ENCODE peak calls at places on chromosomes 11 and 22, in six cellular contexts. One of them, this sample, is unnamed.

GRCh38 chr11:66089067-66089466 is 19.0 kb downstream of the PACS1 start:
- DNase-seq in right atrium auricular region: no peak
- DNase-seq in left ventricle myocardium inferior: no peak
- DNase-seq in skeletal muscle cell: no peak
- DNase-seq in fibroblast of mammary gland: no peak
- DNase-seq in SK-N-SH: no peak
- DNase-seq in this sample: no peak

GRCh38 chr11:114202011-114202609 is 94.1 kb upstream of the NNMT start:
- DNase-seq in fibroblast of mammary gland: peak
- DNase-seq in right atrium auricular region: no peak
- DNase-seq in skeletal muscle cell: no peak
- DNase-seq in left ventricle myocardium inferior: no peak
- DNase-seq in SK-N-SH: no peak
- DNase-seq in this sample: no peak

GRCh38 chr11:131033151-131033651 is 116.9 kb upstream of the SNX19 start:
- DNase-seq in SK-N-SH: no peak
- DNase-seq in skeletal muscle cell: peak
- DNase-seq in right atrium auricular region: no peak
- DNase-seq in fibroblast of mammary gland: peak
- DNase-seq in left ventricle myocardium inferior: no peak
- DNase-seq in this sample: peak

GRCh38 chr22:44702479-44703219 is 645 bp downstream of the PRR5 start:
- DNase-seq in right atrium auricular region: no peak
- DNase-seq in skeletal muscle cell: no peak
- DNase-seq in fibroblast of mammary gland: no peak
- DNase-seq in left ventricle myocardium inferior: no peak
- DNase-seq in SK-N-SH: peak
- DNase-seq in this sample: peak

GRCh38 chr11:11265320-11265719 is 87.7 kb downstream of the CSNK2A3 start:
- DNase-seq in right atrium auricular region: no peak
- DNase-seq in fibroblast of mammary gland: no peak
- DNase-seq in SK-N-SH: no peak
- DNase-seq in skeletal muscle cell: no peak
- DNase-seq in left ventricle myocardium inferior: no peak
- DNase-seq in this sample: no peak

GRCh38 chr11:40030867-40031266 is 1428.6 kb downstream of the LRRC4C start:
- DNase-seq in skeletal muscle cell: no peak
- DNase-seq in SK-N-SH: no peak
- DNase-seq in fibroblast of mammary gland: no peak
- DNase-seq in right atrium auricular region: no peak
- DNase-seq in left ventricle myocardium inferior: no peak
- DNase-seq in this sample: no peak

GRCh38 chr11:82906236-82906635 is 4.7 kb downstream of the DDIAS start:
- DNase-seq in SK-N-SH: no peak
- DNase-seq in skeletal muscle cell: no peak
- DNase-seq in left ventricle myocardium inferior: no peak
- DNase-seq in fibroblast of mammary gland: peak
- DNase-seq in right atrium auricular region: no peak
- DNase-seq in this sample: no peak

GRCh38 chr22:46078241-46079092 is 71.9 kb upstream of the PPARA start:
- DNase-seq in left ventricle myocardium inferior: peak
- DNase-seq in right atrium auricular region: peak
- DNase-seq in fibroblast of mammary gland: peak
- DNase-seq in SK-N-SH: peak
- DNase-seq in skeletal muscle cell: no peak
- DNase-seq in this sample: no peak

GRCh38 chr11:36361901-36362391 is 65.9 kb downstream of the PRR5L start:
- DNase-seq in skeletal muscle cell: peak
- DNase-seq in SK-N-SH: no peak
- DNase-seq in left ventricle myocardium inferior: no peak
- DNase-seq in fibroblast of mammary gland: peak
- DNase-seq in right atrium auricular region: peak
- DNase-seq in this sample: peak

GRCh38 chr11:107898270-107898669 is 30.0 kb upstream of the RAB39A start:
- DNase-seq in fibroblast of mammary gland: peak
- DNase-seq in skeletal muscle cell: peak
- DNase-seq in left ventricle myocardium inferior: no peak
- DNase-seq in SK-N-SH: peak
- DNase-seq in right atrium auricular region: no peak
- DNase-seq in this sample: peak

GRCh38 chr22:40345801-40346177 is 511 bp upstream of the ADSL start:
- DNase-seq in fibroblast of mammary gland: peak
- DNase-seq in SK-N-SH: peak
- DNase-seq in right atrium auricular region: no peak
- DNase-seq in skeletal muscle cell: no peak
- DNase-seq in left ventricle myocardium inferior: no peak
- DNase-seq in this sample: no peak

GRCh38 chr11:47846998-47847397 is 1.2 kb downstream of the NUP160 start:
- DNase-seq in right atrium auricular region: no peak
- DNase-seq in skeletal muscle cell: no peak
- DNase-seq in SK-N-SH: no peak
- DNase-seq in fibroblast of mammary gland: no peak
- DNase-seq in left ventricle myocardium inferior: no peak
- DNase-seq in this sample: no peak

GRCh38 chr11:95282337-95282751 is 51.3 kb upstream of the SESN3 start:
- DNase-seq in right atrium auricular region: no peak
- DNase-seq in skeletal muscle cell: peak
- DNase-seq in fibroblast of mammary gland: peak
- DNase-seq in SK-N-SH: no peak
- DNase-seq in left ventricle myocardium inferior: no peak
- DNase-seq in this sample: no peak

GRCh38 chr11:131748146-131749050 is 378.0 kb downstream of the NTM start:
- DNase-seq in skeletal muscle cell: peak
- DNase-seq in left ventricle myocardium inferior: peak
- DNase-seq in right atrium auricular region: peak
- DNase-seq in SK-N-SH: peak
- DNase-seq in fibroblast of mammary gland: peak
- DNase-seq in this sample: peak

GRCh38 chr11:46860218-46860617 is 14.1 kb upstream of the CKAP5 start:
- DNase-seq in right atrium auricular region: no peak
- DNase-seq in skeletal muscle cell: no peak
- DNase-seq in SK-N-SH: no peak
- DNase-seq in fibroblast of mammary gland: no peak
- DNase-seq in left ventricle myocardium inferior: no peak
- DNase-seq in this sample: no peak

GRCh38 chr22:35422145-35422544 is 22.2 kb downstream of the MCM5 start:
- DNase-seq in right atrium auricular region: no peak
- DNase-seq in fibroblast of mammary gland: no peak
- DNase-seq in left ventricle myocardium inferior: no peak
- DNase-seq in skeletal muscle cell: no peak
- DNase-seq in SK-N-SH: no peak
- DNase-seq in this sample: no peak

GRCh38 chr11:30002157-30002556 is 14.7 kb downstream of the KCNA4 start:
- DNase-seq in right atrium auricular region: no peak
- DNase-seq in left ventricle myocardium inferior: no peak
- DNase-seq in SK-N-SH: no peak
- DNase-seq in fibroblast of mammary gland: no peak
- DNase-seq in skeletal muscle cell: no peak
- DNase-seq in this sample: no peak

GRCh38 chr11:61041755-61042518 is 60.4 kb upstream of the CD5 start:
- DNase-seq in left ventricle myocardium inferior: peak
- DNase-seq in SK-N-SH: no peak
- DNase-seq in right atrium auricular region: no peak
- DNase-seq in skeletal muscle cell: no peak
- DNase-seq in fibroblast of mammary gland: no peak
- DNase-seq in this sample: peak
- H3K4me3 ChIP-seq in left ventricle myocardium inferior: no peak
- H3K4me3 ChIP-seq in SK-N-SH: no peak
- H3K4me3 ChIP-seq in right atrium auricular region: no peak
- H3K4me3 ChIP-seq in skeletal muscle cell: no peak
- H3K4me3 ChIP-seq in fibroblast of mammary gland: no peak
- H3K4me3 ChIP-seq in this sample: no peak

GRCh38 chr11:89184021-89184420 is 6.3 kb downstream of the TYR start:
- DNase-seq in SK-N-SH: no peak
- DNase-seq in right atrium auricular region: no peak
- DNase-seq in skeletal muscle cell: no peak
- DNase-seq in left ventricle myocardium inferior: no peak
- DNase-seq in fibroblast of mammary gland: peak
- DNase-seq in this sample: no peak

GRCh38 chr11:89182773-89183172 is 5.1 kb downstream of the TYR start:
- DNase-seq in right atrium auricular region: no peak
- DNase-seq in left ventricle myocardium inferior: no peak
- DNase-seq in SK-N-SH: no peak
- DNase-seq in skeletal muscle cell: no peak
- DNase-seq in fibroblast of mammary gland: no peak
- DNase-seq in this sample: no peak

GRCh38 chr11:89176938-89177337 is 737 bp upstream of the TYR start:
- DNase-seq in left ventricle myocardium inferior: no peak
- DNase-seq in right atrium auricular region: no peak
- DNase-seq in fibroblast of mammary gland: no peak
- DNase-seq in SK-N-SH: no peak
- DNase-seq in skeletal muscle cell: no peak
- DNase-seq in this sample: no peak

GRCh38 chr11:89177691-89178231 is at the start of gene TYR:
- DNase-seq in skeletal muscle cell: no peak
- DNase-seq in fibroblast of mammary gland: no peak
- DNase-seq in SK-N-SH: no peak
- DNase-seq in right atrium auricular region: no peak
- DNase-seq in left ventricle myocardium inferior: no peak
- DNase-seq in this sample: no peak

DNA sequence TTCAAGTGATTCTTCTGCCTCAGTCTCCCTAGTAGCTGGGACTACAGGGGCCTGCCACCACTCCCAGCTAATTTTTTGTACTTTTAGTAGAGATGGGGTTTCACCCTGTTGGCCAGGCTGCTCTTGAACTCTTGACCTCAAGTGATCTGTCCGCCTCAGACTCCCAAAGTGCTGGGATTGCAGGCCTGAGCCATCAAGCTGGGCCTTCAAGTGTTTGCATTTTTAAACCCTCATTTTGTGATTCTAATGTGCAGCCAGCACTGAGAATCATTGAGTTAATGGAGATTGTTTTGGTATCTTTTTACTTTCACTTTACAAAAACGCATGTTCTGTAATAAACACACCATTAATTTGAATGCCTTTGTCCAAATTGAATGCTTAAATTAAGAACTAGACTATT is 3.4 kb downstream of the TYR start:
- DNase-seq in right atrium auricular region: no peak
- DNase-seq in fibroblast of mammary gland: no peak
- DNase-seq in left ventricle myocardium inferior: no peak
- DNase-seq in skeletal muscle cell: no peak
- DNase-seq in SK-N-SH: no peak
- DNase-seq in this sample: no peak
- H3K4me3 ChIP-seq in right atrium auricular region: no peak
- H3K4me3 ChIP-seq in fibroblast of mammary gland: no peak
- H3K4me3 ChIP-seq in left ventricle myocardium inferior: no peak
- H3K4me3 ChIP-seq in skeletal muscle cell: no peak
- H3K4me3 ChIP-seq in SK-N-SH: no peak
- H3K4me3 ChIP-seq in this sample: no peak

GRCh38 chr11:27458182-27458581 is 14.4 kb downstream of the LGR4 start:
- DNase-seq in skeletal muscle cell: no peak
- DNase-seq in right atrium auricular region: no peak
- DNase-seq in SK-N-SH: no peak
- DNase-seq in left ventricle myocardium inferior: no peak
- DNase-seq in fibroblast of mammary gland: no peak
- DNase-seq in this sample: no peak
- H3K4me3 ChIP-seq in skeletal muscle cell: no peak
- H3K4me3 ChIP-seq in right atrium auricular region: no peak
- H3K4me3 ChIP-seq in SK-N-SH: no peak
- H3K4me3 ChIP-seq in left ventricle myocardium inferior: no peak
- H3K4me3 ChIP-seq in fibroblast of mammary gland: no peak
- H3K4me3 ChIP-seq in this sample: no peak

GRCh38 chr22:22032099-22032905 is 49.7 kb upstream of the TOP3B start:
- DNase-seq in SK-N-SH: no peak
- DNase-seq in fibroblast of mammary gland: no peak
- DNase-seq in left ventricle myocardium inferior: no peak
- DNase-seq in skeletal muscle cell: no peak
- DNase-seq in right atrium auricular region: no peak
- DNase-seq in this sample: no peak
- H3K4me3 ChIP-seq in SK-N-SH: no peak
- H3K4me3 ChIP-seq in fibroblast of mammary gland: no peak
- H3K4me3 ChIP-seq in left ventricle myocardium inferior: no peak
- H3K4me3 ChIP-seq in skeletal muscle cell: no peak
- H3K4me3 ChIP-seq in right atrium auricular region: no peak
- H3K4me3 ChIP-seq in this sample: no peak

GRCh38 chr22:17072877-17073276 is 11.9 kb upstream of the IL17RA start:
- DNase-seq in fibroblast of mammary gland: no peak
- DNase-seq in right atrium auricular region: no peak
- DNase-seq in SK-N-SH: no peak
- DNase-seq in skeletal muscle cell: no peak
- DNase-seq in left ventricle myocardium inferior: no peak
- DNase-seq in this sample: no peak
- H3K4me3 ChIP-seq in fibroblast of mammary gland: no peak
- H3K4me3 ChIP-seq in right atrium auricular region: no peak
- H3K4me3 ChIP-seq in SK-N-SH: no peak
- H3K4me3 ChIP-seq in skeletal muscle cell: no peak
- H3K4me3 ChIP-seq in left ventricle myocardium inferior: no peak
- H3K4me3 ChIP-seq in this sample: no peak

DNA sequence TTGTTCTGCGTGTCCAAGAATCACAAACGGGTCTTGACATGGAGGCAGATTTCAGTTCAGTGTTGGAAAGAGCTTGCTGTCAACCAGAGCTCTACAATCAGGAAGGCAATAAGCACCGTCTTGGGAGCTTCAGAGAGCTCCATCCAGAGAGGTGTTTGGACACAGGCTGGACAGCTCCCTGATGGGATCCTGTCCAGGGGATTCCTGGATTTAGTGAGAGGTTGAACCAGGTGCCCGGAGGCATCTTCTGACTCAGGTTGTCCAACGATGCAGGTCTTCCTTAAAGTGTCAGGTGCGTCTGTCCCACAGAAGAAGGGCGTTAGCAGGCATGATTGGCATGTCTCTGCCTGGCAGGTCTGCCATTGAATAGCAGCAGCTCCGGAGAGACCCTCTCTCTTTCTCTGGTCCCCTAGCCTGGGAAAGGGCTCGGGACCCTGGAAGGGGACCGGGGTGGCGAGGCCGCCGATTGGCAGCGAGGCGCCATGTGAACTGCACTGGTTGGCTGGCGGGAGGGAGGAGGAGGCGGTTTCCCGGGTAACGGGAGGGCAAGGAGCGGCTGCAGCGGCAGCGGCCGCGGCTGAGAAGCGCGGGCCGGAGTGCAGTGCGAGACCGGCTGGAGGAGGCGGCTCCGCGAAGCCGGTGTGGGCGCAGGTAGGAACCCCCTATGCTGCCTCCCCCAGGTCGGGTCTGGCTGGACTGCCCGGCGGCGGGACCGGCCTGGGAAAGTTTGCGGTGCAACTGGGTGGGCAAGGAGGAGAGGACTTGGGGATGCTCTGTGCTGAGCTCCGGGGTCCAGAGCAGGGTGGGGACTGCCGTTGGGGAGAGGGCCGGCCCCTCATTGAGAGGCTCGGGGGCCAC is 104.1 kb upstream of the E2F8 start:
- DNase-seq in skeletal muscle cell: no peak
- DNase-seq in left ventricle myocardium inferior: peak
- DNase-seq in SK-N-SH: peak
- DNase-seq in fibroblast of mammary gland: peak
- DNase-seq in right atrium auricular region: no peak
- DNase-seq in this sample: no peak
- H3K4me3 ChIP-seq in skeletal muscle cell: peak
- H3K4me3 ChIP-seq in left ventricle myocardium inferior: peak
- H3K4me3 ChIP-seq in SK-N-SH: no peak
- H3K4me3 ChIP-seq in fibroblast of mammary gland: peak
- H3K4me3 ChIP-seq in right atrium auricular region: peak
- H3K4me3 ChIP-seq in this sample: no peak

GRCh38 chr11:67158241-67158640 is 39.2 kb downstream of the KDM2A start:
- DNase-seq in SK-N-SH: no peak
- DNase-seq in skeletal muscle cell: no peak
- DNase-seq in right atrium auricular region: no peak
- DNase-seq in left ventricle myocardium inferior: no peak
- DNase-seq in fibroblast of mammary gland: peak
- DNase-seq in this sample: no peak
- H3K4me3 ChIP-seq in SK-N-SH: no peak
- H3K4me3 ChIP-seq in skeletal muscle cell: no peak
- H3K4me3 ChIP-seq in right atrium auricular region: no peak
- H3K4me3 ChIP-seq in left ventricle myocardium inferior: no peak
- H3K4me3 ChIP-seq in fibroblast of mammary gland: no peak
- H3K4me3 ChIP-seq in this sample: no peak

GRCh38 chr11:93740802-93741093 is 547 bp downstream of the TAF1D start:
- DNase-seq in SK-N-SH: peak
- DNase-seq in right atrium auricular region: peak
- DNase-seq in skeletal muscle cell: no peak
- DNase-seq in left ventricle myocardium inferior: peak
- DNase-seq in fibroblast of mammary gland: peak
- DNase-seq in this sample: peak
- H3K4me3 ChIP-seq in SK-N-SH: peak
- H3K4me3 ChIP-seq in right atrium auricular region: peak
- H3K4me3 ChIP-seq in skeletal muscle cell: peak
- H3K4me3 ChIP-seq in left ventricle myocardium inferior: peak
- H3K4me3 ChIP-seq in fibroblast of mammary gland: peak
- H3K4me3 ChIP-seq in this sample: peak

This sample was measured in brain microvascular endothelial cell.